ENCODE peak calls at places on chromosomes 5 and 9, in ten cellular contexts. One of them, this sample, is unnamed.

GRCh38 chr5:179315356-179315890 is 29.8 kb downstream of the ADAMTS2 start:
- DNase-seq in fibroblast of pulmonary artery: no peak
- DNase-seq in GM10248: no peak
- DNase-seq in CD8-positive, alpha-beta T cell: no peak
- DNase-seq in progenitor cell of endocrine pancreas: no peak
- DNase-seq in heart right ventricle: peak
- DNase-seq in psoas muscle: no peak
- DNase-seq in neural crest cell: no peak
- DNase-seq in epithelial cell of esophagus: no peak
- DNase-seq in lower lobe of right lung: no peak
- DNase-seq in this sample: no peak

GRCh38 chr9:107251756-107252322 is 31.2 kb upstream of the RAD23B start:
- DNase-seq in neural crest cell: no peak
- DNase-seq in lower lobe of right lung: no peak
- DNase-seq in GM10248: no peak
- DNase-seq in heart right ventricle: no peak
- DNase-seq in fibroblast of pulmonary artery: peak
- DNase-seq in progenitor cell of endocrine pancreas: no peak
- DNase-seq in CD8-positive, alpha-beta T cell: no peak
- DNase-seq in psoas muscle: peak
- DNase-seq in epithelial cell of esophagus: peak
- DNase-seq in this sample: no peak

GRCh38 chr5:172820046-172820767 is 13.8 kb upstream of the ERGIC1 start:
- DNase-seq in epithelial cell of esophagus: peak
- DNase-seq in CD8-positive, alpha-beta T cell: no peak
- DNase-seq in lower lobe of right lung: no peak
- DNase-seq in heart right ventricle: no peak
- DNase-seq in neural crest cell: no peak
- DNase-seq in fibroblast of pulmonary artery: peak
- DNase-seq in psoas muscle: no peak
- DNase-seq in progenitor cell of endocrine pancreas: no peak
- DNase-seq in GM10248: no peak
- DNase-seq in this sample: peak

GRCh38 chr5:150052326-150053230 is 33.8 kb downstream of the CSF1R start:
- DNase-seq in heart right ventricle: no peak
- DNase-seq in epithelial cell of esophagus: no peak
- DNase-seq in progenitor cell of endocrine pancreas: no peak
- DNase-seq in lower lobe of right lung: no peak
- DNase-seq in neural crest cell: no peak
- DNase-seq in GM10248: no peak
- DNase-seq in fibroblast of pulmonary artery: no peak
- DNase-seq in psoas muscle: no peak
- DNase-seq in CD8-positive, alpha-beta T cell: no peak
- DNase-seq in this sample: no peak

GRCh38 chr9:122217640-122218039 is 11.1 kb downstream of the LHX6 start:
- DNase-seq in neural crest cell: no peak
- DNase-seq in heart right ventricle: no peak
- DNase-seq in progenitor cell of endocrine pancreas: no peak
- DNase-seq in fibroblast of pulmonary artery: no peak
- DNase-seq in CD8-positive, alpha-beta T cell: no peak
- DNase-seq in psoas muscle: no peak
- DNase-seq in GM10248: no peak
- DNase-seq in lower lobe of right lung: no peak
- DNase-seq in epithelial cell of esophagus: no peak
- DNase-seq in this sample: no peak

GRCh38 chr9:83281306-83282255 is 218.6 kb upstream of the RASEF start:
- DNase-seq in psoas muscle: peak
- DNase-seq in neural crest cell: no peak
- DNase-seq in GM10248: no peak
- DNase-seq in lower lobe of right lung: no peak
- DNase-seq in heart right ventricle: no peak
- DNase-seq in fibroblast of pulmonary artery: peak
- DNase-seq in progenitor cell of endocrine pancreas: no peak
- DNase-seq in CD8-positive, alpha-beta T cell: no peak
- DNase-seq in epithelial cell of esophagus: peak
- DNase-seq in this sample: peak

GRCh38 chr5:40381676-40382363 is 297.9 kb upstream of the PTGER4 start:
- DNase-seq in fibroblast of pulmonary artery: no peak
- DNase-seq in GM10248: no peak
- DNase-seq in neural crest cell: no peak
- DNase-seq in progenitor cell of endocrine pancreas: no peak
- DNase-seq in CD8-positive, alpha-beta T cell: no peak
- DNase-seq in psoas muscle: no peak
- DNase-seq in lower lobe of right lung: no peak
- DNase-seq in heart right ventricle: no peak
- DNase-seq in epithelial cell of esophagus: peak
- DNase-seq in this sample: peak

GRCh38 chr9:35914307-35914807 is 5.1 kb downstream of the SPAAR start:
- DNase-seq in epithelial cell of esophagus: peak
- DNase-seq in progenitor cell of endocrine pancreas: peak
- DNase-seq in CD8-positive, alpha-beta T cell: no peak
- DNase-seq in GM10248: no peak
- DNase-seq in neural crest cell: peak
- DNase-seq in heart right ventricle: peak
- DNase-seq in psoas muscle: peak
- DNase-seq in fibroblast of pulmonary artery: peak
- DNase-seq in lower lobe of right lung: peak
- DNase-seq in this sample: no peak

GRCh38 chr5:60377826-60378225 is 322.1 kb downstream of the DEPDC1B start:
- DNase-seq in psoas muscle: no peak
- DNase-seq in heart right ventricle: no peak
- DNase-seq in epithelial cell of esophagus: no peak
- DNase-seq in neural crest cell: no peak
- DNase-seq in fibroblast of pulmonary artery: no peak
- DNase-seq in lower lobe of right lung: no peak
- DNase-seq in CD8-positive, alpha-beta T cell: no peak
- DNase-seq in GM10248: no peak
- DNase-seq in progenitor cell of endocrine pancreas: no peak
- DNase-seq in this sample: no peak

GRCh38 chr9:129405089-129405830 is 215.6 kb downstream of the C9orf50 start:
- DNase-seq in epithelial cell of esophagus: no peak
- DNase-seq in GM10248: no peak
- DNase-seq in psoas muscle: peak
- DNase-seq in neural crest cell: no peak
- DNase-seq in CD8-positive, alpha-beta T cell: no peak
- DNase-seq in lower lobe of right lung: peak
- DNase-seq in heart right ventricle: no peak
- DNase-seq in fibroblast of pulmonary artery: peak
- DNase-seq in progenitor cell of endocrine pancreas: no peak
- DNase-seq in this sample: no peak

DNA sequence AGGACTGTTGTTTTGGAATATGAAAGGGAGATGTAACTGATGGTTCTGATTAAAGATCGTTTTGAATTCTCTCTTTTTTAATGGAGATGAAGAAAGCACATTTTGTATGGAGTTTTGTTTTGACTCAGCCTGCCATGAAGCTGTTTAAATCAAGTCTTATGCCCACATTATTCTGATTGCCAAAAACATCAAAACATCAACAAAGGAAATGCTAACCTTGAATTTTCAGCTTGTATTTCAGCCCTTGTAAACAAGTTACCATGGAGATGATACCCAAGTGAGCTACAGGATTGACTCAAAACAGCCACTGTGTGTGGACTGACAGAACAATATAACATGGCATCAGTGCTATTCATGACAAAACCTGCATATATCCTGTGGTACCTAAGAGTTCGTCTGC is 1581.0 kb downstream of the MAT2B start:
- DNase-seq in CD8-positive, alpha-beta T cell: no peak
- DNase-seq in heart right ventricle: no peak
- DNase-seq in neural crest cell: no peak
- DNase-seq in epithelial cell of esophagus: no peak
- DNase-seq in progenitor cell of endocrine pancreas: no peak
- DNase-seq in fibroblast of pulmonary artery: no peak
- DNase-seq in GM10248: no peak
- DNase-seq in lower lobe of right lung: no peak
- DNase-seq in psoas muscle: no peak
- DNase-seq in this sample: no peak
- TF ChIP-seq CTCF in CD8-positive, alpha-beta T cell: no peak
- TF ChIP-seq CTCF in heart right ventricle: no peak
- TF ChIP-seq CTCF in neural crest cell: no peak
- TF ChIP-seq CTCF in epithelial cell of esophagus: no peak
- TF ChIP-seq CTCF in progenitor cell of endocrine pancreas: no peak
- TF ChIP-seq CTCF in fibroblast of pulmonary artery: no peak
- TF ChIP-seq CTCF in GM10248: no peak
- TF ChIP-seq CTCF in lower lobe of right lung: no peak
- TF ChIP-seq CTCF in psoas muscle: no peak
- TF ChIP-seq CTCF in this sample: no peak

DNA sequence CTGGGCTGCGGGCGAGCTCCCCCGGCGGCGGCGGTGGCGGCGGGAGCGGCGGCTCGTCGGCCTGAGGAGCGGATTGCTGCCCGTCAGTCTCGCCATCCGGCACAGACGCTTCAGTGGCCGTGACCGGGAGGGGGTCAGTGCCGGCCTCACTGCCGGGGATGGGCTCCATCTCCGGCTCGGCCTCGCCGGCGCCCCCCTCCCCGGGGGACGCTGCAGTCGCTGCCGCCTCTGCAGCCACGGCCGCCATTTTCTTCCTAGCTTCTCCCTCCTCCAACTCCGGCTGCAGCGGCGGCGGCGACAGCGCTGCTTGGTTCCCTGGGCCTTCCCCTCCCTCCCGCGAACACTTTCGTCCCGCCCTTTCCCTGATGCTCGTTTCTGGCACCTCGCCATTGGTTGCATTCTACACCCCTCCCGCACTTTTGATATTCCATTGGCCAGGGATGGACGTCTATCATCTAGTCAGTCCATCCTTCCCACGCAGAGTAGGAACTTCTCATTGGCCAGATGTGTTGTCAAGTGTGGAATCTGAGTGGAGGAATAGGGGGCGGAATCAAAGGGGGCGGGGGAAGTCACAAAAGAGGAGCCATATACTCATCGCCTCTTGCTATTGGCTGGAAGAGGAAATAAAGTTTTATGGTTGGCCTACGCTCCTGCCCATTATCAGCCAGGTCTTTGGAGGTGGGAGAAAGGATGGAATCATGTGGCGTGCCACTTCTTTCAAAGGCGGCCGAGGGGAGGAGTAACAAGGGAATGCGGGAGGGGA is at the start of gene PWWP2A:
- DNase-seq in GM10248: peak
- DNase-seq in lower lobe of right lung: peak
- DNase-seq in neural crest cell: peak
- DNase-seq in fibroblast of pulmonary artery: peak
- DNase-seq in progenitor cell of endocrine pancreas: peak
- DNase-seq in heart right ventricle: peak
- DNase-seq in epithelial cell of esophagus: peak
- DNase-seq in CD8-positive, alpha-beta T cell: peak
- DNase-seq in psoas muscle: peak
- DNase-seq in this sample: peak
- TF ChIP-seq CTCF in GM10248: peak
- TF ChIP-seq CTCF in lower lobe of right lung: no peak
- TF ChIP-seq CTCF in neural crest cell: peak
- TF ChIP-seq CTCF in fibroblast of pulmonary artery: no peak
- TF ChIP-seq CTCF in progenitor cell of endocrine pancreas: peak
- TF ChIP-seq CTCF in heart right ventricle: no peak
- TF ChIP-seq CTCF in epithelial cell of esophagus: no peak
- TF ChIP-seq CTCF in CD8-positive, alpha-beta T cell: no peak
- TF ChIP-seq CTCF in psoas muscle: peak
- TF ChIP-seq CTCF in this sample: no peak

DNA sequence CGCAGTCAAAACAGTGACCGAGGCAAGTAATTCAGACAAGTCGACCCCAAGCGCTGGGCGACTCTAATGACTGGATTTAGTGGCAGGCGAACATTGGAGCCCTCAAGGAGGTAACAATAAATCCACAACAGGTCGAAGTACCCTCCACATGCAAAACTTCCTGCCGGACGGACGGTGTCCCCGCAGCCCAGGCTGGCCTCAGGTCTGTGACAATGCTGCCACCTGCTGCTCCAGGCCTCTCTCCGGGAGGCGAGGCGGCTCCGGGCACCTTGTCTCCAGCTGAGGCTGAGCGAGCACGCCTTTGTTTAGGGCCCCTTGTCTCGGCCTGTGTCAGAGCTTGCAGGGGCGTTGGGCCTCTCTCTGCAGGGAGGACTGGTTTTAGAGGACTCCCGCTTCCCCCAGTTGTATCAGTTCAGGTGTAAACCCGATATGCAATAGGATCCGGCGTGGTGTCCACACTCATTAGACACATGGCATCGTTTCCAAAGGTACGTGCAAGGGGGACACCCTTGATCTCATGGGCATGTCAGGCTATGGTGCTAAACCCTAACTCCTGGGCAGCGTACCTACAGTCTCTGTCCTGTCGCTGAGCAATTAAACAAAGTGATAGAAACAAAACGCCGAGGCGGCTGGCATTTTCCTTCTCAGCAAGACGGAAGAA is 628.0 kb upstream of the ADAMTS16 start:
- DNase-seq in heart right ventricle: peak
- DNase-seq in epithelial cell of esophagus: peak
- DNase-seq in lower lobe of right lung: peak
- DNase-seq in neural crest cell: peak
- DNase-seq in psoas muscle: no peak
- DNase-seq in fibroblast of pulmonary artery: peak
- DNase-seq in GM10248: no peak
- DNase-seq in progenitor cell of endocrine pancreas: peak
- DNase-seq in CD8-positive, alpha-beta T cell: no peak
- DNase-seq in this sample: peak
- TF ChIP-seq CTCF in heart right ventricle: peak
- TF ChIP-seq CTCF in epithelial cell of esophagus: peak
- TF ChIP-seq CTCF in lower lobe of right lung: peak
- TF ChIP-seq CTCF in neural crest cell: peak
- TF ChIP-seq CTCF in psoas muscle: no peak
- TF ChIP-seq CTCF in fibroblast of pulmonary artery: no peak
- TF ChIP-seq CTCF in GM10248: no peak
- TF ChIP-seq CTCF in progenitor cell of endocrine pancreas: peak
- TF ChIP-seq CTCF in CD8-positive, alpha-beta T cell: no peak
- TF ChIP-seq CTCF in this sample: peak

GRCh38 chr5:174398171-174398570 is 326.2 kb upstream of the MSX2 start:
- DNase-seq in epithelial cell of esophagus: no peak
- DNase-seq in psoas muscle: no peak
- DNase-seq in progenitor cell of endocrine pancreas: no peak
- DNase-seq in lower lobe of right lung: no peak
- DNase-seq in heart right ventricle: no peak
- DNase-seq in fibroblast of pulmonary artery: no peak
- DNase-seq in CD8-positive, alpha-beta T cell: no peak
- DNase-seq in GM10248: no peak
- DNase-seq in neural crest cell: no peak
- DNase-seq in this sample: no peak

GRCh38 chr5:174404848-174405247 is 319.5 kb upstream of the MSX2 start:
- DNase-seq in lower lobe of right lung: no peak
- DNase-seq in neural crest cell: no peak
- DNase-seq in CD8-positive, alpha-beta T cell: no peak
- DNase-seq in GM10248: no peak
- DNase-seq in progenitor cell of endocrine pancreas: no peak
- DNase-seq in fibroblast of pulmonary artery: no peak
- DNase-seq in epithelial cell of esophagus: no peak
- DNase-seq in heart right ventricle: no peak
- DNase-seq in psoas muscle: no peak
- DNase-seq in this sample: no peak

GRCh38 chr5:174399411-174399810 is 325.0 kb upstream of the MSX2 start:
- DNase-seq in epithelial cell of esophagus: no peak
- DNase-seq in GM10248: no peak
- DNase-seq in psoas muscle: no peak
- DNase-seq in neural crest cell: no peak
- DNase-seq in fibroblast of pulmonary artery: no peak
- DNase-seq in heart right ventricle: no peak
- DNase-seq in progenitor cell of endocrine pancreas: no peak
- DNase-seq in lower lobe of right lung: no peak
- DNase-seq in CD8-positive, alpha-beta T cell: no peak
- DNase-seq in this sample: no peak

GRCh38 chr5:174401793-174402192 is 322.6 kb upstream of the MSX2 start:
- DNase-seq in lower lobe of right lung: no peak
- DNase-seq in epithelial cell of esophagus: no peak
- DNase-seq in GM10248: no peak
- DNase-seq in CD8-positive, alpha-beta T cell: no peak
- DNase-seq in heart right ventricle: no peak
- DNase-seq in neural crest cell: no peak
- DNase-seq in progenitor cell of endocrine pancreas: no peak
- DNase-seq in fibroblast of pulmonary artery: no peak
- DNase-seq in psoas muscle: no peak
- DNase-seq in this sample: no peak

GRCh38 chr5:174402224-174402812 is 322.1 kb upstream of the MSX2 start:
- DNase-seq in heart right ventricle: no peak
- DNase-seq in fibroblast of pulmonary artery: no peak
- DNase-seq in psoas muscle: no peak
- DNase-seq in progenitor cell of endocrine pancreas: no peak
- DNase-seq in GM10248: no peak
- DNase-seq in epithelial cell of esophagus: no peak
- DNase-seq in lower lobe of right lung: no peak
- DNase-seq in CD8-positive, alpha-beta T cell: no peak
- DNase-seq in neural crest cell: no peak
- DNase-seq in this sample: peak
- TF ChIP-seq CTCF in heart right ventricle: no peak
- TF ChIP-seq CTCF in fibroblast of pulmonary artery: no peak
- TF ChIP-seq CTCF in psoas muscle: no peak
- TF ChIP-seq CTCF in progenitor cell of endocrine pancreas: no peak
- TF ChIP-seq CTCF in GM10248: no peak
- TF ChIP-seq CTCF in epithelial cell of esophagus: no peak
- TF ChIP-seq CTCF in lower lobe of right lung: no peak
- TF ChIP-seq CTCF in CD8-positive, alpha-beta T cell: no peak
- TF ChIP-seq CTCF in neural crest cell: no peak
- TF ChIP-seq CTCF in this sample: no peak

This sample was measured in MCF 10A.